ENCODE peak calls at places on chromosome 16, in nine cellular contexts. One of them, this sample, is unnamed.

GRCh38 chr16:11107781-11108465 is 148.1 kb downstream of the SOCS1 start:
- DNase-seq in ovary: peak
- DNase-seq in H54: no peak
- DNase-seq in gastrocnemius medialis: no peak
- DNase-seq in transverse colon: no peak
- DNase-seq in A549: no peak
- DNase-seq in stomach: no peak
- DNase-seq in endothelial cell of umbilical vein: no peak
- DNase-seq in uterus: no peak
- DNase-seq in this sample: no peak

GRCh38 chr16:52068447-52069074 is 478.4 kb downstream of the TOX3 start:
- DNase-seq in ovary: no peak
- DNase-seq in H54: no peak
- DNase-seq in gastrocnemius medialis: no peak
- DNase-seq in transverse colon: peak
- DNase-seq in A549: peak
- DNase-seq in stomach: peak
- DNase-seq in endothelial cell of umbilical vein: no peak
- DNase-seq in uterus: no peak
- DNase-seq in this sample: peak

GRCh38 chr16:70695351-70696070 is 9.7 kb upstream of the MTSS2 start:
- DNase-seq in ovary: no peak
- DNase-seq in H54: no peak
- DNase-seq in gastrocnemius medialis: peak
- DNase-seq in transverse colon: peak
- DNase-seq in A549: peak
- DNase-seq in stomach: peak
- DNase-seq in endothelial cell of umbilical vein: peak
- DNase-seq in uterus: no peak
- DNase-seq in this sample: peak

GRCh38 chr16:508884-509736 is 18.4 kb upstream of the CAPN15 start:
- DNase-seq in ovary: no peak
- DNase-seq in H54: no peak
- DNase-seq in gastrocnemius medialis: no peak
- DNase-seq in transverse colon: peak
- DNase-seq in A549: no peak
- DNase-seq in stomach: no peak
- DNase-seq in endothelial cell of umbilical vein: peak
- DNase-seq in uterus: no peak
- DNase-seq in this sample: no peak

GRCh38 chr16:6863135-6863534 is 469.5 kb upstream of the RBFOX1 start:
- DNase-seq in ovary: no peak
- DNase-seq in H54: no peak
- DNase-seq in gastrocnemius medialis: no peak
- DNase-seq in transverse colon: no peak
- DNase-seq in A549: no peak
- DNase-seq in stomach: no peak
- DNase-seq in endothelial cell of umbilical vein: no peak
- DNase-seq in uterus: no peak
- DNase-seq in this sample: no peak

GRCh38 chr16:17776888-17777287 is 306.1 kb upstream of the XYLT1 start:
- DNase-seq in ovary: no peak
- DNase-seq in H54: no peak
- DNase-seq in gastrocnemius medialis: no peak
- DNase-seq in transverse colon: no peak
- DNase-seq in A549: no peak
- DNase-seq in stomach: no peak
- DNase-seq in endothelial cell of umbilical vein: no peak
- DNase-seq in uterus: no peak
- DNase-seq in this sample: no peak

GRCh38 chr16:11201498-11202259 is 54.3 kb downstream of the SOCS1 start:
- DNase-seq in ovary: no peak
- DNase-seq in H54: peak
- DNase-seq in gastrocnemius medialis: no peak
- DNase-seq in transverse colon: no peak
- DNase-seq in A549: no peak
- DNase-seq in stomach: peak
- DNase-seq in endothelial cell of umbilical vein: peak
- DNase-seq in uterus: no peak
- DNase-seq in this sample: no peak

GRCh38 chr16:27638833-27639587 is 89.1 kb downstream of the KATNIP start:
- DNase-seq in ovary: no peak
- DNase-seq in H54: no peak
- DNase-seq in gastrocnemius medialis: no peak
- DNase-seq in transverse colon: peak
- DNase-seq in A549: no peak
- DNase-seq in stomach: no peak
- DNase-seq in endothelial cell of umbilical vein: no peak
- DNase-seq in uterus: no peak
- DNase-seq in this sample: no peak

GRCh38 chr16:30444231-30445148 is 1.2 kb downstream of the SEPHS2 start:
- DNase-seq in ovary: no peak
- DNase-seq in H54: no peak
- DNase-seq in gastrocnemius medialis: no peak
- DNase-seq in transverse colon: no peak
- DNase-seq in A549: no peak
- DNase-seq in stomach: no peak
- DNase-seq in endothelial cell of umbilical vein: no peak
- DNase-seq in uterus: no peak
- DNase-seq in this sample: no peak

GRCh38 chr16:81224836-81225235 is 13.7 kb upstream of the BCO1 start:
- DNase-seq in ovary: no peak
- DNase-seq in H54: no peak
- DNase-seq in gastrocnemius medialis: no peak
- DNase-seq in transverse colon: no peak
- DNase-seq in A549: no peak
- DNase-seq in stomach: no peak
- DNase-seq in endothelial cell of umbilical vein: no peak
- DNase-seq in uterus: no peak
- DNase-seq in this sample: no peak

GRCh38 chr16:27169511-27170071 is 33.7 kb upstream of the KDM8 start:
- DNase-seq in ovary: no peak
- DNase-seq in H54: peak
- DNase-seq in gastrocnemius medialis: no peak
- DNase-seq in transverse colon: peak
- DNase-seq in A549: peak
- DNase-seq in stomach: peak
- DNase-seq in endothelial cell of umbilical vein: peak
- DNase-seq in uterus: no peak
- DNase-seq in this sample: peak

GRCh38 chr16:80671281-80671849 is 130.6 kb downstream of the DYNLRB2 start:
- DNase-seq in ovary: no peak
- DNase-seq in H54: no peak
- DNase-seq in gastrocnemius medialis: no peak
- DNase-seq in transverse colon: no peak
- DNase-seq in A549: no peak
- DNase-seq in stomach: no peak
- DNase-seq in endothelial cell of umbilical vein: no peak
- DNase-seq in uterus: no peak
- DNase-seq in this sample: no peak

GRCh38 chr16:26204138-26204537 is 512.4 kb downstream of the HS3ST4 start:
- DNase-seq in ovary: no peak
- DNase-seq in H54: no peak
- DNase-seq in gastrocnemius medialis: no peak
- DNase-seq in transverse colon: no peak
- DNase-seq in A549: no peak
- DNase-seq in stomach: no peak
- DNase-seq in endothelial cell of umbilical vein: no peak
- DNase-seq in uterus: no peak
- DNase-seq in this sample: no peak

GRCh38 chr16:48526958-48527331 is 83.0 kb downstream of the N4BP1 start:
- DNase-seq in ovary: no peak
- DNase-seq in H54: no peak
- DNase-seq in gastrocnemius medialis: no peak
- DNase-seq in transverse colon: no peak
- DNase-seq in A549: no peak
- DNase-seq in stomach: no peak
- DNase-seq in endothelial cell of umbilical vein: no peak
- DNase-seq in uterus: no peak
- DNase-seq in this sample: no peak

GRCh38 chr16:57042157-57043111 is 49.9 kb upstream of the CPNE2 start:
- DNase-seq in ovary: no peak
- DNase-seq in H54: no peak
- DNase-seq in gastrocnemius medialis: no peak
- DNase-seq in transverse colon: peak
- DNase-seq in A549: no peak
- DNase-seq in stomach: no peak
- DNase-seq in endothelial cell of umbilical vein: no peak
- DNase-seq in uterus: no peak
- DNase-seq in this sample: no peak

GRCh38 chr16:68287276-68288251 is 23.2 kb downstream of the SLC7A6OS start:
- DNase-seq in ovary: no peak
- DNase-seq in H54: peak
- DNase-seq in gastrocnemius medialis: peak
- DNase-seq in transverse colon: no peak
- DNase-seq in A549: peak
- DNase-seq in stomach: no peak
- DNase-seq in endothelial cell of umbilical vein: peak
- DNase-seq in uterus: peak
- DNase-seq in this sample: no peak

GRCh38 chr16:14307623-14308356 is 236.7 kb downstream of the MRTFB start:
- DNase-seq in ovary: no peak
- DNase-seq in H54: peak
- DNase-seq in gastrocnemius medialis: peak
- DNase-seq in transverse colon: no peak
- DNase-seq in A549: peak
- DNase-seq in stomach: no peak
- DNase-seq in endothelial cell of umbilical vein: no peak
- DNase-seq in uterus: no peak
- DNase-seq in this sample: no peak

GRCh38 chr16:87765473-87765775 is 362 bp downstream of the KLHDC4 start:
- DNase-seq in ovary: no peak
- DNase-seq in H54: peak
- DNase-seq in gastrocnemius medialis: no peak
- DNase-seq in transverse colon: peak
- DNase-seq in A549: no peak
- DNase-seq in stomach: no peak
- DNase-seq in endothelial cell of umbilical vein: peak
- DNase-seq in uterus: no peak
- DNase-seq in this sample: no peak

GRCh38 chr16:6206080-6206479 is 1108.5 kb upstream of the EEF2KMT start:
- DNase-seq in ovary: no peak
- DNase-seq in H54: no peak
- DNase-seq in gastrocnemius medialis: no peak
- DNase-seq in transverse colon: peak
- DNase-seq in A549: no peak
- DNase-seq in stomach: no peak
- DNase-seq in endothelial cell of umbilical vein: no peak
- DNase-seq in uterus: no peak
- DNase-seq in this sample: peak

GRCh38 chr16:3484328-3485096 is 10.8 kb downstream of the C16orf90 start:
- DNase-seq in ovary: no peak
- DNase-seq in H54: no peak
- DNase-seq in gastrocnemius medialis: no peak
- DNase-seq in transverse colon: no peak
- DNase-seq in A549: no peak
- DNase-seq in stomach: no peak
- DNase-seq in endothelial cell of umbilical vein: no peak
- DNase-seq in uterus: no peak
- DNase-seq in this sample: peak
- TF ChIP-seq POLR2A in ovary: no peak
- TF ChIP-seq POLR2A in H54: no peak
- TF ChIP-seq POLR2A in gastrocnemius medialis: no peak
- TF ChIP-seq POLR2A in transverse colon: no peak
- TF ChIP-seq POLR2A in A549: no peak
- TF ChIP-seq POLR2A in stomach: no peak
- TF ChIP-seq POLR2A in endothelial cell of umbilical vein: no peak
- TF ChIP-seq POLR2A in uterus: no peak
- TF ChIP-seq POLR2A in this sample: no peak

GRCh38 chr16:22191089-22191965 is 14.8 kb upstream of the EEF2K start:
- DNase-seq in ovary: peak
- DNase-seq in H54: peak
- DNase-seq in gastrocnemius medialis: peak
- DNase-seq in transverse colon: peak
- DNase-seq in A549: peak
- DNase-seq in stomach: peak
- DNase-seq in endothelial cell of umbilical vein: peak
- DNase-seq in uterus: peak
- DNase-seq in this sample: peak
- TF ChIP-seq POLR2A in ovary: peak
- TF ChIP-seq POLR2A in H54: no peak
- TF ChIP-seq POLR2A in gastrocnemius medialis: peak
- TF ChIP-seq POLR2A in transverse colon: peak
- TF ChIP-seq POLR2A in A549: peak
- TF ChIP-seq POLR2A in stomach: no peak
- TF ChIP-seq POLR2A in endothelial cell of umbilical vein: peak
- TF ChIP-seq POLR2A in uterus: peak
- TF ChIP-seq POLR2A in this sample: peak

DNA sequence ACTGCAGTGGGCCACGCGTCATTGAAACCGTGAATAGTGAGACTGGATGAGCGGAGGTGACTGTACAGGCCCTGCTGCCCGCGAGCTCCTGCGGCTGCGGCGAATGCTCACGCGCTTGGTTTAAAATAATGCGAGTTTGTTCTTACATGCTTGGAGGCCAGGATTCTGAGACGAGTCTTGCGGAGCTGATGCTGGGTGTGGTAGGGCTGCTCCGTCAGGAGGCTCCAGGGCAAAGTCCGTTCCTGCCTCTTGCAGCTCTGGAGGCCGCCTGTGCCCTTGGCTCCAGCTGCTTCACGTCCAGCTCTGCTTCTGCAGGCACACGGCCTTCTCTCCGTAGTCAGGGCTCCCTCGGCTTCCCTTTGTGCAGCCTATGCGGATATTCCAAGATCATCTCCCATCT is 9.5 kb downstream of the ACSF3 start:
- DNase-seq in ovary: no peak
- DNase-seq in H54: no peak
- DNase-seq in gastrocnemius medialis: no peak
- DNase-seq in transverse colon: peak
- DNase-seq in A549: no peak
- DNase-seq in stomach: peak
- DNase-seq in endothelial cell of umbilical vein: no peak
- DNase-seq in uterus: no peak
- DNase-seq in this sample: peak
- TF ChIP-seq POLR2A in ovary: no peak
- TF ChIP-seq POLR2A in H54: no peak
- TF ChIP-seq POLR2A in gastrocnemius medialis: no peak
- TF ChIP-seq POLR2A in transverse colon: no peak
- TF ChIP-seq POLR2A in A549: no peak
- TF ChIP-seq POLR2A in stomach: no peak
- TF ChIP-seq POLR2A in endothelial cell of umbilical vein: no peak
- TF ChIP-seq POLR2A in uterus: no peak
- TF ChIP-seq POLR2A in this sample: no peak

DNA sequence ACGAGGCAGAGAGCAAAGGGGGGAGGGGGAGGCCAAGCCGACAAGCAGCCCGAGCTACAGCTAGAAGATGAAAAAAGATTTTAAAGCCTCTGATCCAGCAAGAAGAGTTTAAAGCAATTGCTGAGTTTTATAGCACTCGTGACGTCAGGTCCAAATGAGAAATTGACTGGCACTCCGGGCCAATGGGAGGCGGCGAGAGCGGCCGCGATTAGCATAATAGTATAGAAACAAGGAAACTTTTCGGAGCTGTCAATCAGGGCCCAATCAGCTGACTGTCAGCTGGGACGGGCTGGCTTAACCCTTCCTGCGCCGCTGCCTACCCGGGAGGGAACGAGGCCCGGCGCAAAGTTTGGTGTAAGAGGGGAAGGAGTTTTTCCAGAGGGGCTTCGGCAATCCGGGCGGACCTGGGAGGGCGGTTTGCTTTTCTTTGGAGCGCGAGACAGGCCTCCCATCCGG is at the start of gene MAF:
- DNase-seq in ovary: peak
- DNase-seq in H54: no peak
- DNase-seq in gastrocnemius medialis: peak
- DNase-seq in transverse colon: peak
- DNase-seq in A549: peak
- DNase-seq in stomach: peak
- DNase-seq in endothelial cell of umbilical vein: peak
- DNase-seq in uterus: peak
- DNase-seq in this sample: peak
- TF ChIP-seq POLR2A in ovary: no peak
- TF ChIP-seq POLR2A in H54: no peak
- TF ChIP-seq POLR2A in gastrocnemius medialis: peak
- TF ChIP-seq POLR2A in transverse colon: peak
- TF ChIP-seq POLR2A in A549: no peak
- TF ChIP-seq POLR2A in stomach: no peak
- TF ChIP-seq POLR2A in endothelial cell of umbilical vein: no peak
- TF ChIP-seq POLR2A in uterus: peak
- TF ChIP-seq POLR2A in this sample: peak